ENCODE peak calls at places on chromosomes 11 and 22, in six cellular contexts. I, J, W, E, V and K are unnamed samples.

GRCh38 chr11:78605296-78605695 is 30.6 kb upstream of the NARS2 start:
- DNase-seq in I (no peak), J (no peak), W (no peak), E (no peak), V (no peak), K (no peak)

GRCh38 chr11:60040109-60040508 is at the start of gene OOSP2:
- DNase-seq in I (no peak), J (no peak), W (no peak), E (no peak), V (no peak), K (no peak)

GRCh38 chr11:62127426-62127825 is 3.6 kb downstream of the INCENP start:
- DNase-seq in I (no peak), J (no peak), W (no peak), E (no peak), V (no peak), K (no peak)

GRCh38 chr11:65355013-65355775 is 643 bp downstream of the TIGD3 start:
- DNase-seq in I (no peak), J (no peak), W (no peak), E (peak; percentile 15), V (peak; percentile 87), K (peak; percentile 64)

GRCh38 chr11:65315204-65315865 is 669 bp downstream of the CDC42EP2 start:
- DNase-seq in I (no peak), J (no peak), W (peak; percentile 48), E (peak; percentile 68), V (peak; percentile 94), K (peak; percentile 94)

GRCh38 chr11:3959015-3959917 is 103.8 kb downstream of the STIM1 start:
- DNase-seq in I (no peak), J (no peak), W (no peak), E (peak; percentile 86), V (no peak), K (peak; percentile 76)

GRCh38 chr22:17492247-17492646 is 71.1 kb upstream of the SLC25A18 start:
- DNase-seq in I (no peak), J (no peak), W (no peak), E (no peak), V (no peak), K (no peak)

GRCh38 chr11:128503231-128503991 is 83.9 kb downstream of the ETS1 start:
- DNase-seq in I (no peak), J (no peak), W (no peak), E (no peak), V (no peak), K (no peak)

GRCh38 chr11:123690490-123690889 is 36.1 kb upstream of the SCN3B start:
- DNase-seq in I (no peak), J (no peak), W (no peak), E (no peak), V (no peak), K (no peak)

GRCh38 chr11:133787379-133788103 is 57.8 kb downstream of the SPATA19 start:
- DNase-seq in I (no peak), J (no peak), W (no peak), E (no peak), V (no peak), K (peak; percentile 86)

GRCh38 chr11:86800076-86800955 is at the start of gene PRSS23:
- DNase-seq in I (no peak), J (no peak), W (no peak), E (no peak), V (peak; percentile 88), K (peak; percentile 67)

GRCh38 chr11:21654091-21654490 is 538.8 kb upstream of the ANO5 start:
- DNase-seq in I (no peak), J (no peak), W (no peak), E (no peak), V (no peak), K (no peak)

GRCh38 chr11:17972987-17973386 is 39.9 kb downstream of the SERGEF start:
- DNase-seq in I (no peak), J (peak; percentile 12), W (peak; percentile 60), E (peak; percentile 23), V (peak; percentile 61), K (peak; percentile 92)

GRCh38 chr11:120945042-120945441 is 78.9 kb upstream of the TBCEL start:
- DNase-seq in I (no peak), J (no peak), W (no peak), E (no peak), V (no peak), K (peak; percentile 47)

GRCh38 chr22:17035246-17035645 is 27.2 kb upstream of the GAB4 start:
- DNase-seq in I (no peak), J (no peak), W (no peak), E (no peak), V (no peak), K (no peak)

DNA sequence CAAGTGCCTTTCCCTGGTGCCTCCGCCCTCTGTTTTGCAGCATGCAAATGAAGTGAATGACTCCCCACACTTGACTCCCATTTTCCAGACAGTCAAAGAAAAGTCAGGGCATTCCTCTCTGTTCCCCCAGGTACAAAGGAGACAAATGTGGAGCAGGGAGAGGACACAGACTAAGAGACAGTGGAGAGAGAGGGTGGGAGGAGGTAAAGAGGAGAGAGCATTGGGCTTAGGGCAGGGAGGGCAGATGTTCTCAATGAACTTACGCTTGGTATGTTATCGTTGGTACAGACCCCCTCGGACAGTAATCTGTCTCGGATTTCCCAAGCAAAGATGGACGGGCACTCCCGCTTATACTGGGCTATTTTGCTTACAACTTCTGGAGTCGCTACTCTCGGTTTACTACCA is 9.8 kb downstream of the PAX6 start:
- DNase-seq in I (no peak), J (no peak), W (no peak), E (no peak), V (peak; percentile 21), K (peak; percentile 31)
- TF ChIP-seq REST in I (no peak), J (no peak), W (no peak), E (no peak), V (no peak), K (no peak)

GRCh38 chr11:30291331-30291730 is 31.6 kb upstream of the ARL14EP start:
- DNase-seq in I (no peak), J (no peak), W (no peak), E (no peak), V (no peak), K (no peak)
- TF ChIP-seq CTCF in I (no peak), J (no peak), W (no peak), E (no peak), V (no peak), K (no peak)

GRCh38 chr22:41177040-41177625 is 28.0 kb upstream of the L3MBTL2 start:
- DNase-seq in I (no peak), J (no peak), W (no peak), E (no peak), V (no peak), K (no peak)

GRCh38 chr22:41180926-41181325 is 24.2 kb upstream of the L3MBTL2 start:
- DNase-seq in I (no peak), J (no peak), W (no peak), E (no peak), V (no peak), K (no peak)

GRCh38 chr22:41178425-41178975 is 26.6 kb upstream of the L3MBTL2 start:
- DNase-seq in I (no peak), J (no peak), W (no peak), E (no peak), V (no peak), K (no peak)

GRCh38 chr22:41175546-41175945 is 29.6 kb upstream of the L3MBTL2 start:
- DNase-seq in I (no peak), J (no peak), W (no peak), E (no peak), V (peak; percentile 5), K (no peak)

DNA sequence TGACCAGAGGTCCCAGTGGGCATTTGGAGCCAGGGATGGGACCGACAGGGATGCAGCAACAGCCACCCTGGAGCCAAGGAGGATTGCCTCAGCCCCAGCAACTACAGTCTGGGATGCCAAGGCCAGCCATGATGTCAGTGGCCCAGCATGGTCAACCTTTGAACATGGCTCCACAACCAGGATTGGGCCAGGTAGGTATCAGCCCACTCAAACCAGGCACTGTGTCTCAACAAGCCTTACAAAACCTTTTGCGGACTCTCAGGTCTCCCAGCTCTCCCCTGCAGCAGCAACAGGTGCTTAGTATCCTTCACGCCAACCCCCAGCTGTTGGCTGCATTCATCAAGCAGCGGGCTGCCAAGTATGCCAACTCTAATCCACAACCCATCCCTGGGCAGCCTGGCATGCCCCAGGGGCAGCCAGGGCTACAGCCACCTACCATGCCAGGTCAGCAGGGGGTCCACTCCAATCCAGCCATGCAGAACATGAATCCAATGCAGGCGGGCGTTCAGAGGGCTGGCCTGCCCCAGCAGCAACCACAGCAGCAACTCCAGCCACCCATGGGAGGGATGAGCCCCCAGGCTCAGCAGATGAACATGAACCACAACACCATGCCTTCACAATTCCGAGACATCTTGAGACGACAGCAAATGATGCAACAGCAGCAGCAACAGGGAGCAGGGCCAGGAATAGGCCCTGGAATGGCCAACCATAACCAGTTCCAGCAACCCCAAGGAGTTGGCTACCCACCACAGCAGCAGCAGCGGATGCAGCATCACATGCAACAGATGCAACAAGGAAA is 27.3 kb upstream of the L3MBTL2 start:
- DNase-seq in I (no peak), J (no peak), W (no peak), E (no peak), V (no peak), K (no peak)
- H3K36me3 ChIP-seq in I (peaks cover 40% of the 10 kb centered on the region), J (peaks cover 15% of the 10 kb centered on the region), W (peaks cover 44% of the 10 kb centered on the region), E (peaks cover 33% of the 10 kb centered on the region), V (peaks cover 14% of the 10 kb centered on the region), K (peaks cover 43% of the 10 kb centered on the region)

DNA sequence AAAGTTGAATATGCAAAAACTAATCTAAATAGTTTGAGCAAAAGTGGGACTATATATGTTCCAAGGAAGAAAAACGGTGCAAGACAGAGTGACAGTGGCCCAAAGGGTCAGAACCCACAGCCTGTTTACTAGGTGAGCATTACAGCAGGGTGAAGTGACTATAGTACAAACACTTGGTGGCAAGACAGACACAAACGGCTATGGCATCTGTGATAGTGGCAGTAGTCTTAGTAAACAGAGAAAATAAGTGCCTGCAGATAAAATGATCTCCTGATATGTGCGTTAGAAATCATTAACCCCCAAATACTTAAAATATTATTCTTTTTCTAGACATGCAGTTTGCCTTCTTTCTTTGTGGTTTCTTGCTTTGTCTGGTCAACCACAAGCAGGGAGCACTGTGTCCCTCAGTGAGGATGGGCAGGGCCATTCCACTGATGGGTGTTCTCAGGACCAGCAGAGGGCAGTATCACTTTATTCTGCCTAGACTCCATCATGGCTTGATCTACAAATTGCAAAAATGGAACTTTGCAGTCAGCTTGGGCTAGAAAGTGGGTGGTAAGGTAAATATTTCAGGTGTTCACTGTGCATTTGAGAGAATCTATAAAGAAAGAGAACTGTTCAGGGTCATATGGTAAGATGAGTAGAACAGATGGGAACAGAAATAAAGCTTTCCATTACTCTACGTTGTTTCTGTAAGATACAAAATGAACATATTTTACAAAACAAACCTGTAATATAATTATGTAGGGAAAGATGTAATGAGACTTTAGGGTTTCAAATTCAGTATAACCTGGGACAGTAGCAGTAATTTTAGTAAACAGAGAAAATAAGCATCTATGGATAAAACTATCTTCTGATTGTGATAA is 198.2 kb downstream of the SWAP70 start:
- DNase-seq in I (peak; percentile 31), J (peak; percentile 74), W (peak; percentile 31), E (peak; percentile 64), V (peak; percentile 52), K (peak; percentile 85)
- TF ChIP-seq REST in I (no peak), J (no peak), W (no peak), E (no peak), V (no peak), K (no peak)